ENCODE peak calls at places on chromosomes 16 and 17, in six cellular contexts. X, A, K, E, B and I are unnamed samples. For H3K4me1, the result is how much of the 10 kb centered on the place peaks cover.

GRCh38 chr17:59427996-59428395 is 96.5 kb downstream of the YPEL2 start:
- DNase-seq in X (no peak), A (no peak), K (no peak), E (no peak), B (no peak), I (no peak)

GRCh38 chr17:31740611-31741082 is 118.4 kb downstream of the COPRS start:
- DNase-seq in X (peak), A (no peak), K (no peak), E (no peak), B (no peak), I (no peak)

GRCh38 chr16:3264137-3265036 is 8.0 kb upstream of the MEFV start:
- DNase-seq in X (peak), A (peak), K (peak), E (peak), B (peak), I (peak)

GRCh38 chr17:51115179-51115578 is 5.5 kb downstream of the SPAG9 start:
- DNase-seq in X (no peak), A (no peak), K (no peak), E (peak), B (no peak), I (no peak)

GRCh38 chr17:44636562-44636961 is 19.7 kb upstream of the MEIOC start:
- DNase-seq in X (no peak), A (no peak), K (peak), E (no peak), B (no peak), I (no peak)

GRCh38 chr17:8789743-8790142 is 9.4 kb downstream of the MFSD6L start:
- DNase-seq in X (no peak), A (no peak), K (no peak), E (no peak), B (no peak), I (no peak)

GRCh38 chr17:6526362-6527152 is 29.8 kb downstream of the PITPNM3 start:
- DNase-seq in X (no peak), A (no peak), K (peak), E (peak), B (no peak), I (no peak)

GRCh38 chr17:2416010-2416734 is 15.3 kb upstream of the MNT start:
- DNase-seq in X (peak), A (peak), K (peak), E (peak), B (peak), I (peak)

GRCh38 chr17:13002761-13003453 is 14.9 kb downstream of the ELAC2 start:
- DNase-seq in X (peak), A (peak), K (peak), E (peak), B (peak), I (peak)

GRCh38 chr17:81840826-81841778 is 6.3 kb upstream of the PPP1R27 start:
- DNase-seq in X (no peak), A (peak), K (no peak), E (no peak), B (no peak), I (no peak)

GRCh38 chr16:73196670-73197069 is 148.7 kb upstream of the ZFHX3 start:
- DNase-seq in X (peak), A (peak), K (peak), E (peak), B (peak), I (peak)

GRCh38 chr17:64024215-64024654 is 3.8 kb upstream of the ICAM2 start:
- DNase-seq in X (no peak), A (no peak), K (no peak), E (no peak), B (no peak), I (no peak)

GRCh38 chr17:64022631-64023063 is 2.2 kb upstream of the ICAM2 start:
- DNase-seq in X (no peak), A (no peak), K (no peak), E (no peak), B (no peak), I (no peak)

GRCh38 chr17:64028874-64029464 is 8.5 kb upstream of the ICAM2 start:
- DNase-seq in X (peak), A (peak), K (peak), E (no peak), B (peak), I (no peak)

GRCh38 chr17:64024781-64025731 is 4.6 kb upstream of the ICAM2 start:
- DNase-seq in X (no peak), A (no peak), K (no peak), E (no peak), B (no peak), I (no peak)

DNA sequence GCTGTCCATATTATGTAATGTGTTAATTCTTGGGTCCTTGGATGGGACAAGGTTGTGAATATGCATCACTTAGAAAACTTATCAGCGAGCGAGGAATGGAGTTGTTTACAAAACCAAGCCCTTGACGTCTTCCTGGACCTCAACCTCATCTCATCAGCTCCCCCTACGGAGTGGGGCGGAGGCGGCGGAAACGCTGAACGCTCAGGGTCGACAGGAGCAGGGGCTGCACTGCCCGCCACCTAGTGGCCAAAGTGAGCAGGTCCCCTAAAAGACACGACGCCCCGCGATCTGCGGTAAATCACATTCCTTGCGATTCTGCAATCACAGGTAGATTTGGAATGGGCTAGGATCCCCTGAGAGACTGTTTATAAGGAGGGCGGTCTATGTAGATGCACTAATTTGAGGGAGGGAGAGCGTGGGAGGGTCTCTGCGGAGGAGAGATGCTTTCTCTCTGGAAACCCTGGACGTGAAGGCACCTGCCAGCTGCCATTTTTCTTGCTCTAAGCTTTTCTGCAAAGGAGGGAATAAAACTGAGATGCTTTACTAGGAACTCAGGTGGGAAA is 5.4 kb upstream of the ICAM2 start:
- DNase-seq in X (peak), A (peak), K (peak), E (peak), B (peak), I (peak)
- H3K4me1 ChIP-seq in X (under half), A (under half), K (half or more), E (under half), B (under half), I (under half)

DNA sequence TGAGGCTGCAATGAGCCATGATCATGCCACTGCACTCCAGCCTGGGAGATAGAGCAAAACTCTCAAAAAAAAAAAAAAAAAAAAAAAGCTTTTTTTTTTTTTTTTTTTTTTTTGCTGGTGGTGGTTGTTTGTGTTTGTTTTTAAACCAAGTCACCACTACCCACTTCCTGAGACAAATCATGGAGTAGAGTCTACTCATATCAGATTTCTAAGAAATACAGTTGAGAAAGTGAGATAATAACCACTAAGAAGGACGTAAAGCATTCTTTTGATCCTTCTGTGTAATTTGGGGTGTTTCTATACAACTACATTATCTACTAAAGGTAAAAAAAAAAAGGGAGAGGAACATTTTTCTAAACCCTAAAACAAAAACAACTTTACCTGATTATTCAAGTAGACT is 38.0 kb downstream of the AXIN2 start:
- DNase-seq in X (no peak), A (no peak), K (no peak), E (no peak), B (no peak), I (no peak)
- H3K4me1 ChIP-seq in X (under half), A (under half), K (under half), E (under half), B (under half), I (under half)

DNA sequence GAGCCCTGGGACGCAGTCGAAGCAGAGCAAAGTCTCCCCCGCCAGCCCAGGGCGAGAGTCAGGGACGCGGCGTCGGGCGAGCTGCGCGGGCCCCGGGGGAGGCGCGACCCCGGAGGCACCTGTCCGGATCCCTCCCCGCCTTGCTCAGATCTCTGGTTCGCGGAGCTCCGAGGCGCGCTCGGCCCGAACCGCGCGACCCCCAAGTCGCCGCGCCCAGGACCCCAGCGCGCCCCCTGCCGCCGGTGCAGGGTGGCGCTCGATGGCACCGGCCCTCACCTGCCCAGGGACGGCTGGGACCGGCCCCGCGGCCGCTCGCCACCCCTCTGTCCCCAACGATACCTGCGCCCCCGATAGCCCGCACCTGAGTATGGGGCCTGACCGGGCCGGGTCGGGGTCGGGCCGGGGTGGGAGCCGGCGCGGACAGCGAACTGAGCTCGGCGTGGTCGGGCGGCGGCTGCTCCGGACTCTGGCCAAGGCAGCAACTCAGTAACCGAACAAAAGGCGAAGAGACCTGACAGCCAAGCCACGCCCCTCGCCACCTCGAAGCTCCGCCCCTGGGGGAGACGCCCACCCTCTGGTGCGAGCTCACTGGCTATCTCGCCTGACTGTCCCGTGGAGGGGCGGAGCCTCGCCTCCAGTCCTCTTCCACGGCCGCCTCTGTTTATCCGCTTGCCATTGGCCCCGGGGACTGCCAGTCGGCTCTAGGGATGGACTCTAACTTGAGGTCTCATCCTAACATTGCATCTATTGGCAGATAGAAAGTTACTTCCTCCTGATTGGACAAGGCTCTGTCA is at the start of gene JUP:
- DNase-seq in X (peak), A (peak), K (peak), E (peak), B (peak), I (peak)
- H3K4me1 ChIP-seq in X (under half), A (half or more), K (under half), E (under half), B (under half), I (under half)

GRCh38 chr16:31002252-31002700 is 8.2 kb downstream of the STX1B start:
- DNase-seq in X (no peak), A (no peak), K (no peak), E (no peak), B (no peak), I (no peak)

GRCh38 chr16:31003744-31004143 is 6.7 kb downstream of the STX1B start:
- DNase-seq in X (no peak), A (no peak), K (no peak), E (no peak), B (no peak), I (no peak)

GRCh38 chr16:31000671-31001382 is 9.6 kb downstream of the STX1B start:
- DNase-seq in X (no peak), A (no peak), K (no peak), E (no peak), B (no peak), I (no peak)

GRCh38 chr16:31002810-31003209 is 7.6 kb downstream of the STX1B start:
- DNase-seq in X (no peak), A (no peak), K (no peak), E (no peak), B (no peak), I (no peak)

GRCh38 chr16:31001507-31002251 is 8.8 kb downstream of the STX1B start:
- DNase-seq in X (no peak), A (no peak), K (no peak), E (peak), B (no peak), I (no peak)
- H3K4me1 ChIP-seq in X (under half), A (under half), K (under half), E (under half), B (under half), I (under half)

GRCh38 chr17:43171761-43172487 is 910 bp downstream of the NBR1 start:
- DNase-seq in X (peak), A (no peak), K (peak), E (no peak), B (no peak), I (no peak)
- H3K4me1 ChIP-seq in X (under half), A (half or more), K (under half), E (under half), B (under half), I (half or more)

GRCh38 chr16:799948-800833 is at the start of gene GNG13:
- DNase-seq in X (peak), A (no peak), K (no peak), E (no peak), B (no peak), I (no peak)

GRCh38 chr16:800834-801488 is 427 bp upstream of the GNG13 start:
- DNase-seq in X (no peak), A (no peak), K (no peak), E (no peak), B (no peak), I (no peak)

GRCh38 chr16:798666-799065 is 1.9 kb downstream of the GNG13 start:
- DNase-seq in X (no peak), A (no peak), K (no peak), E (no peak), B (no peak), I (no peak)

GRCh38 chr16:797686-798085 is 2.8 kb downstream of the GNG13 start:
- DNase-seq in X (no peak), A (no peak), K (no peak), E (no peak), B (no peak), I (no peak)

DNA sequence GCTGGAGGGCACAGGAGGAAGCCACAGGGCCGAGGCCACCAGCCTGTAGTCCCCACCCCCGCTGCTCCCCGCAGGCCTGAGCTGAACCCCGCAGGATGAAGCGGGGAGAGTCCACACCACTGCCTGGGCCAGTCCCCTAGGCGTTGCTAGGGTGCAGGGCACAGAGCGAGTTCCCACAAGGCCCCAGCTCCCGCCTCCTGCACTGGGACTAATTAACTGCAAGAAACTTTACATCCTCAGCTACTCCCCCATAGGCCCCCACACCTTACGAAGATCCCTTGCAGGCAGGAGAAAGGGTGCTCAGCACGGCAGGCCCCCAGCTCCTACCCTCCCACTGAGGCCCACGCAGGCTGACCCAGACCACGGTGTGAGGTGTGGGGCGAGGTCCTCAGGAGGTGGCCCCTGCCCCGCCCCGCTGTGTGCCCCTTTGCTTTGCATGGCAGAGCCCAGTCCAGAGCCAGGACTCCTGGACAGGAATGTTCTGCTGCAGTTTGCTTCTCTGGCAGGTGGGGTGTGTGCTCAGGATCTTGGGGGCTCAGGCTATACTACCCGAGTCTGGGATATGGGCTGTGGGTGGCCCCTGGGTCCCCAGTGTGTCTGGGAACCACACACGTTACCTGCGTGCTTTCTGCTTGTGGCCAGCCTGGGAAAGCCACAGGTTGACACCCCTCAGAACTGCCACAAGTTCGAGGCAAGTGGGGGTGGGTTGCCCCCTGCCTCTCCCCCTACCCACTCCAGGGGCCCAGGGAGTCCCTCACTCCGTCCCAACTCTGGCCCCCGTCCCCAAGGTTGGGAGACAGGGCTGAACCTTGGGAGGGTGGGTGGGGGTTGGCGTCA is 1.2 kb downstream of the GNG13 start:
- DNase-seq in X (no peak), A (no peak), K (no peak), E (no peak), B (no peak), I (no peak)
- H3K4me1 ChIP-seq in X (under half), A (under half), K (under half), E (under half), B (under half), I (under half)

GRCh38 chr16:2035431-2036199 is 8.9 kb downstream of the NHERF2 start:
- DNase-seq in X (no peak), A (peak), K (no peak), E (peak), B (peak), I (peak)
- H3K4me1 ChIP-seq in X (under half), A (half or more), K (under half), E (under half), B (under half), I (half or more)

GRCh38 chr17:77503916-77504651 is 363.3 kb downstream of the SEC14L1 start:
- DNase-seq in X (no peak), A (no peak), K (no peak), E (peak), B (no peak), I (peak)
- H3K4me1 ChIP-seq in X (under half), A (under half), K (under half), E (under half), B (under half), I (under half)